ENCODE peak calls at places on chromosomes 11 and 22, in seven cellular contexts. One of them, this sample, is unnamed.

GRCh38 chr11:79431535-79431934 is 9.3 kb downstream of the TENM4 start:
- DNase-seq in ovary: no peak
- DNase-seq in GM12891: no peak
- DNase-seq in adrenal gland: no peak
- DNase-seq in A549: no peak
- DNase-seq in erythroblast: no peak
- DNase-seq in H1: no peak
- DNase-seq in this sample: peak; percentile 60

GRCh38 chr22:46830001-46830715 is 67.7 kb downstream of the TBC1D22A start:
- DNase-seq in ovary: no peak
- DNase-seq in GM12891: no peak
- DNase-seq in adrenal gland: peak; percentile 74
- DNase-seq in A549: peak; percentile 43
- DNase-seq in erythroblast: no peak
- DNase-seq in H1: peak; percentile 37
- DNase-seq in this sample: peak; percentile 33

GRCh38 chr11:122115520-122116343 is at the start of gene BLID:
- DNase-seq in ovary: peak; percentile 48
- DNase-seq in GM12891: no peak
- DNase-seq in adrenal gland: peak; percentile 24
- DNase-seq in A549: no peak
- DNase-seq in erythroblast: peak; percentile 6
- DNase-seq in H1: peak; percentile 74
- DNase-seq in this sample: no peak

GRCh38 chr11:46380340-46381045 is 976 bp upstream of the MDK start:
- DNase-seq in ovary: peak; percentile 87
- DNase-seq in GM12891: peak; percentile 76
- DNase-seq in adrenal gland: peak; percentile 71
- DNase-seq in A549: no peak
- DNase-seq in erythroblast: peak; percentile 50
- DNase-seq in H1: peak; percentile 92
- DNase-seq in this sample: peak; percentile 86

GRCh38 chr11:125381499-125381898 is 114.6 kb downstream of the FEZ1 start:
- DNase-seq in ovary: peak; percentile 4
- DNase-seq in GM12891: no peak
- DNase-seq in adrenal gland: no peak
- DNase-seq in A549: no peak
- DNase-seq in erythroblast: no peak
- DNase-seq in H1: no peak
- DNase-seq in this sample: no peak

GRCh38 chr11:67700141-67700540 is 25.7 kb upstream of the ALDH3B2 start:
- DNase-seq in ovary: no peak
- DNase-seq in GM12891: no peak
- DNase-seq in adrenal gland: no peak
- DNase-seq in A549: no peak
- DNase-seq in erythroblast: no peak
- DNase-seq in H1: peak; percentile 47
- DNase-seq in this sample: no peak

GRCh38 chr11:9180784-9181183 is 84.4 kb downstream of the DENND5A start:
- DNase-seq in ovary: no peak
- DNase-seq in GM12891: no peak
- DNase-seq in adrenal gland: no peak
- DNase-seq in A549: no peak
- DNase-seq in erythroblast: no peak
- DNase-seq in H1: no peak
- DNase-seq in this sample: no peak

GRCh38 chr22:35777335-35777975 is 59.8 kb downstream of the APOL5 start:
- DNase-seq in ovary: no peak
- DNase-seq in GM12891: no peak
- DNase-seq in adrenal gland: no peak
- DNase-seq in A549: no peak
- DNase-seq in erythroblast: no peak
- DNase-seq in H1: no peak
- DNase-seq in this sample: no peak

GRCh38 chr22:27667121-27667843 is 134.3 kb downstream of the MN1 start:
- DNase-seq in ovary: peak; percentile 73
- DNase-seq in GM12891: no peak
- DNase-seq in adrenal gland: peak; percentile 44
- DNase-seq in A549: no peak
- DNase-seq in erythroblast: no peak
- DNase-seq in H1: no peak
- DNase-seq in this sample: no peak

GRCh38 chr11:70176940-70177689 is 26.0 kb upstream of the FADD start:
- DNase-seq in ovary: no peak
- DNase-seq in GM12891: peak; percentile 90
- DNase-seq in adrenal gland: no peak
- DNase-seq in A549: peak; percentile 92
- DNase-seq in erythroblast: peak; percentile 82
- DNase-seq in H1: peak; percentile 97
- DNase-seq in this sample: peak; percentile 88

GRCh38 chr11:92440701-92441338 is 216.2 kb downstream of the FAT3 start:
- DNase-seq in ovary: no peak
- DNase-seq in GM12891: no peak
- DNase-seq in adrenal gland: no peak
- DNase-seq in A549: no peak
- DNase-seq in erythroblast: no peak
- DNase-seq in H1: no peak
- DNase-seq in this sample: no peak

GRCh38 chr11:99197477-99197876 is 176.7 kb downstream of the CNTN5 start:
- DNase-seq in ovary: no peak
- DNase-seq in GM12891: no peak
- DNase-seq in adrenal gland: no peak
- DNase-seq in A549: no peak
- DNase-seq in erythroblast: no peak
- DNase-seq in H1: no peak
- DNase-seq in this sample: no peak

GRCh38 chr22:19710020-19710768 is 4.1 kb upstream of the SEPTIN5 start:
- DNase-seq in ovary: peak; percentile 23
- DNase-seq in GM12891: no peak
- DNase-seq in adrenal gland: peak; percentile 4
- DNase-seq in A549: no peak
- DNase-seq in erythroblast: no peak
- DNase-seq in H1: no peak
- DNase-seq in this sample: no peak

GRCh38 chr22:33918676-33919590 is 1.3 kb downstream of the LARGE1 start:
- DNase-seq in ovary: no peak
- DNase-seq in GM12891: no peak
- DNase-seq in adrenal gland: no peak
- DNase-seq in A549: no peak
- DNase-seq in erythroblast: no peak
- DNase-seq in H1: no peak
- DNase-seq in this sample: no peak

DNA sequence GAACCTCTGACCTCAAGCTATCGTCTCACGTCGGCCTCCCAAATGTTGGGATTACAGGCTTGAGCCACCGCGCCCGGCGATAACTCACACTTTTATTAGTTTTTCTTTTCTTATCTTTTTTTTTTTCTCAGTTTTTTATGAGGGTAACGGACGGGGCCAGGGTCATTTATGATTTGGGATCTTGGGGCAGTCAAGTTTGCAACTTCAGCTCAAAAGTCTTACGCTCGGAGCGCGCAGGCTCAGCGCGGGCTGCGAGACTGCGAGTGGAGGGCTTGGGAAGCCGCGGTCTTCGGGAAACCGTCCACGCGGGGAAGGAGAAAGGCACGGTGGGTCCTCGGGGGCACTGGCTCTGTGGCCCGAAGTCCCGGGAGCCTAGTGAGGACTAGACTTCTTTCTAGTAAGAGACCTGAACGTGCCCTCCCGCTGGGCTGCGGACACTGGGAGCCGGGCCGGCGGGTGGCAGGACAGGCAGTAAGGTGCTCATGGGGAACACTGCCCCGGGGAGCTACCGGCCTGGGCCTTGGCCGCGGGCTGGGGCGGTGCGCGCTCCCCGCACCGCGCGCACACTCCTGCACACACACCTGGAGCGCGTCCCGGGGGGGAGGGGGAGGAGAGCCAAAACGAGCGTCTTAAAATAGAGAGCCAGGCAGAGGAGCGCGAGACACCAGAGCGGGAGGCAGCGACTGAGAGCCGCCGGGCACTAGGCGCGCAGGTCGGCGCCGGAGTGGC is 491 bp upstream of the BARX2 start:
- DNase-seq in ovary: no peak
- DNase-seq in GM12891: no peak
- DNase-seq in adrenal gland: no peak
- DNase-seq in A549: peak; percentile 26
- DNase-seq in erythroblast: no peak
- DNase-seq in H1: peak; percentile 70
- DNase-seq in this sample: no peak
- TF ChIP-seq POLR2A in ovary: no peak
- TF ChIP-seq POLR2A in GM12891: no peak
- TF ChIP-seq POLR2A in adrenal gland: no peak
- TF ChIP-seq POLR2A in A549: no peak
- TF ChIP-seq POLR2A in erythroblast: no peak
- TF ChIP-seq POLR2A in H1: no peak
- TF ChIP-seq POLR2A in this sample: no peak

DNA sequence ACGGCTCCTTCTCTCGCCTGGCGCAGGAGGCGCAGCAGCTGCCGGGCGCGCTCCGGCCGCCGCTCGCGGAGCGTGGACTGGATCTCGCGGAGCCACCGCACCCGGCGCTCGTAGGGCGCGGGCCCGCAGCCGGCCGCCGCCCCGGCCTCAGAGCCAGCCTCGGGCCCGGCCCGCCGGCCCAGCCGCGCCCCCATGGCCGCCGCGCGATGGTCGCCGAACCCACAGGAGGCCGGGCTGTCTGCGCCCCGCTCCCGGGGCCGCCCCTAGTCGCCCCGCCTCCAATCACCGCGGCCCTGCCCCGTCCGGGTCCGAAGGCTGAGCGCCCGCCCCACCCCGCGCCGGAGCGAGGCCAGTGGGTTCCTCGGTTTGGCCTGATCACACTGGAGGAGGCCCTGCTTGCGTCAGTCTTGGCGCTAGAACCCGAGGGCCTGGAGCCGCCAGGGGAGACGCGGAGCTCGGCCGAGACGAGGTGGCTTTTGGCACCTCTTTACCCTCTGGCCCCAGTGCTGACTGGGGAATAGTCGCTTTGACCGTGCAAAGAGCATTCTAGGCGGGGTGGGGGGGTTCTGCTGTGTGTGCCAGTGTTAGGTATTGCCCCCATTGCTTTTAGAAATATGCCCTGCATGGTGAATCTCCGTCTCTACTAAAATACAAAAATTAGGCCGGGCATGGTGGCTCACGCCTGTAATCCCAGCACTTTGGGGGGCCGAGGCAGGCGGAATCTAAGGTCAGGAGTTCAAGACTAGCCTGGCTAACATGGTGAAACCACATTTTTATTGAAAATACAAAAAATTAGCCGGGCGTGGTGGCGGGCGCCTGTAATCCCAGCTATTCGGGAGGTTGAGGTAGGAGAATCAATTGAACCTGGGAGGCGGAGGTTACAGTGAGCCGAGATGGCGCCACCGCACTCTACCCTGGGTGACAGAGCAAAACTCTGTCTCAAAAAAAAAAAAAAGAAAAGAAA is at the start of gene LRRC75B:
- DNase-seq in ovary: peak; percentile 96
- DNase-seq in GM12891: peak; percentile 95
- DNase-seq in adrenal gland: peak; percentile 88
- DNase-seq in A549: peak; percentile 80
- DNase-seq in erythroblast: peak; percentile 83
- DNase-seq in H1: peak; percentile 91
- DNase-seq in this sample: peak; percentile 78
- TF ChIP-seq POLR2A in ovary: no peak
- TF ChIP-seq POLR2A in GM12891: no peak
- TF ChIP-seq POLR2A in adrenal gland: peak; percentile 28
- TF ChIP-seq POLR2A in A549: peak; percentile 68
- TF ChIP-seq POLR2A in erythroblast: peak; percentile 23
- TF ChIP-seq POLR2A in H1: peak; percentile 65
- TF ChIP-seq POLR2A in this sample: peak; percentile 33

GRCh38 chr11:93542753-93543246 is 391 bp downstream of the SMCO4 start:
- DNase-seq in ovary: peak; percentile 61
- DNase-seq in GM12891: peak; percentile 43
- DNase-seq in adrenal gland: peak; percentile 44
- DNase-seq in A549: no peak
- DNase-seq in erythroblast: no peak
- DNase-seq in H1: peak; percentile 84
- DNase-seq in this sample: no peak

GRCh38 chr11:93541884-93542752 is 1.1 kb downstream of the SMCO4 start:
- DNase-seq in ovary: peak; percentile 54
- DNase-seq in GM12891: peak; percentile 43
- DNase-seq in adrenal gland: peak; percentile 61
- DNase-seq in A549: peak; percentile 38
- DNase-seq in erythroblast: peak; percentile 29
- DNase-seq in H1: no peak
- DNase-seq in this sample: peak; percentile 30

GRCh38 chr11:93541154-93541553 is 2.0 kb downstream of the SMCO4 start:
- DNase-seq in ovary: no peak
- DNase-seq in GM12891: no peak
- DNase-seq in adrenal gland: no peak
- DNase-seq in A549: no peak
- DNase-seq in erythroblast: no peak
- DNase-seq in H1: no peak
- DNase-seq in this sample: no peak

GRCh38 chr11:93545566-93545965 is 2.4 kb upstream of the SMCO4 start:
- DNase-seq in ovary: no peak
- DNase-seq in GM12891: no peak
- DNase-seq in adrenal gland: peak; percentile 64
- DNase-seq in A549: no peak
- DNase-seq in erythroblast: no peak
- DNase-seq in H1: no peak
- DNase-seq in this sample: no peak

GRCh38 chr11:93543292-93543977 is at the start of gene SMCO4:
- DNase-seq in ovary: peak; percentile 88
- DNase-seq in GM12891: peak; percentile 78
- DNase-seq in adrenal gland: peak; percentile 88
- DNase-seq in A549: peak; percentile 70
- DNase-seq in erythroblast: peak; percentile 84
- DNase-seq in H1: peak; percentile 91
- DNase-seq in this sample: peak; percentile 68
- TF ChIP-seq POLR2A in ovary: peak; percentile 24
- TF ChIP-seq POLR2A in GM12891: no peak
- TF ChIP-seq POLR2A in adrenal gland: peak; percentile 43
- TF ChIP-seq POLR2A in A549: peak; percentile 32
- TF ChIP-seq POLR2A in erythroblast: no peak
- TF ChIP-seq POLR2A in H1: peak; percentile 34
- TF ChIP-seq POLR2A in this sample: peak; percentile 24

GRCh38 chr11:65314501-65315203 is at the start of gene CDC42EP2:
- DNase-seq in ovary: peak; percentile 94
- DNase-seq in GM12891: peak; percentile 92
- DNase-seq in adrenal gland: peak; percentile 87
- DNase-seq in A549: peak; percentile 77
- DNase-seq in erythroblast: peak; percentile 84
- DNase-seq in H1: peak; percentile 87
- DNase-seq in this sample: peak; percentile 60

GRCh38 chr11:65315204-65315865 is 669 bp downstream of the CDC42EP2 start:
- DNase-seq in ovary: peak; percentile 93
- DNase-seq in GM12891: peak; percentile 86
- DNase-seq in adrenal gland: peak; percentile 72
- DNase-seq in A549: peak; percentile 74
- DNase-seq in erythroblast: peak; percentile 85
- DNase-seq in H1: peak; percentile 99
- DNase-seq in this sample: no peak

GRCh38 chr11:65316979-65317786 is 2.5 kb downstream of the CDC42EP2 start:
- DNase-seq in ovary: peak; percentile 78
- DNase-seq in GM12891: no peak
- DNase-seq in adrenal gland: peak; percentile 53
- DNase-seq in A549: no peak
- DNase-seq in erythroblast: peak; percentile 17
- DNase-seq in H1: peak; percentile 62
- DNase-seq in this sample: peak; percentile 44

GRCh38 chr11:65315866-65316233 is 1.2 kb downstream of the CDC42EP2 start:
- DNase-seq in ovary: no peak
- DNase-seq in GM12891: no peak
- DNase-seq in adrenal gland: no peak
- DNase-seq in A549: no peak
- DNase-seq in erythroblast: no peak
- DNase-seq in H1: no peak
- DNase-seq in this sample: no peak

GRCh38 chr11:65316311-65316978 is 1.8 kb downstream of the CDC42EP2 start:
- DNase-seq in ovary: peak; percentile 63
- DNase-seq in GM12891: no peak
- DNase-seq in adrenal gland: no peak
- DNase-seq in A549: no peak
- DNase-seq in erythroblast: no peak
- DNase-seq in H1: no peak
- DNase-seq in this sample: no peak
- TF ChIP-seq POLR2A in ovary: no peak
- TF ChIP-seq POLR2A in GM12891: no peak
- TF ChIP-seq POLR2A in adrenal gland: no peak
- TF ChIP-seq POLR2A in A549: no peak
- TF ChIP-seq POLR2A in erythroblast: no peak
- TF ChIP-seq POLR2A in H1: no peak
- TF ChIP-seq POLR2A in this sample: no peak

This sample was measured in H54.